ENCODE peak calls at places on chromosomes 16 and 17, in five cellular contexts. A is Karpas-422, N is thoracic aorta, H is spleen, F is fibroblast of lung. L is an unnamed sample.

GRCh38 chr16:9602201-9602600 is 510.8 kb downstream of the HAPSTR1 start:
- DNase-seq in A (no peak), N (no peak), H (no peak), F (no peak), L (no peak)

GRCh38 chr17:42246515-42246914 is 29.7 kb downstream of the STAT5B start:
- DNase-seq in A (no peak), N (no peak), H (no peak), F (peak; percentile 57), L (no peak)

GRCh38 chr16:81347425-81347824 is 32.7 kb downstream of the GAN start:
- DNase-seq in A (no peak), N (no peak), H (no peak), F (no peak), L (no peak)

GRCh38 chr17:58307468-58308172 is 21.0 kb downstream of the TSPOAP1 start:
- DNase-seq in A (no peak), N (no peak), H (no peak), F (no peak), L (no peak)

GRCh38 chr16:68000024-68000423 is 740 bp upstream of the DPEP2 start:
- DNase-seq in A (peak; percentile 84), N (no peak), H (no peak), F (no peak), L (no peak)

GRCh38 chr17:16439303-16439791 is 24.0 kb downstream of the TRPV2 start:
- DNase-seq in A (peak; percentile 55), N (no peak), H (no peak), F (peak; percentile 47), L (no peak)

GRCh38 chr16:81697321-81697885 is 81.7 kb upstream of the PLCG2 start:
- DNase-seq in A (peak; percentile 84), N (no peak), H (no peak), F (peak; percentile 54), L (peak; percentile 64)

GRCh38 chr16:55651841-55652824 is 3.7 kb upstream of the SLC6A2 start:
- DNase-seq in A (no peak), N (no peak), H (no peak), F (no peak), L (no peak)

GRCh38 chr17:51260960-51261958 is 913 bp downstream of the UTP18 start:
- DNase-seq in A (peak; percentile 93), N (no peak), H (peak; percentile 96), F (peak; percentile 40), L (peak; percentile 50)

GRCh38 chr17:56136316-56136715 is 17.0 kb upstream of the ANKFN1 start:
- DNase-seq in A (no peak), N (no peak), H (no peak), F (peak; percentile 52), L (no peak)

GRCh38 chr17:79931517-79932309 is 92.5 kb upstream of the CBX4 start:
- DNase-seq in A (no peak), N (no peak), H (no peak), F (peak; percentile 41), L (no peak)

GRCh38 chr17:13638855-13639458 is 37.2 kb upstream of the HS3ST3A1 start:
- DNase-seq in A (no peak), N (no peak), H (no peak), F (peak; percentile 60), L (no peak)

GRCh38 chr17:49162866-49163265 is 30.3 kb downstream of the B4GALNT2 start:
- DNase-seq in A (no peak), N (no peak), H (no peak), F (no peak), L (no peak)

GRCh38 chr16:57694556-57695377 is at the start of gene DRC7:
- DNase-seq in A (peak; percentile 69), N (no peak), H (peak; percentile 83), F (peak; percentile 41), L (peak; percentile 76)

DNA sequence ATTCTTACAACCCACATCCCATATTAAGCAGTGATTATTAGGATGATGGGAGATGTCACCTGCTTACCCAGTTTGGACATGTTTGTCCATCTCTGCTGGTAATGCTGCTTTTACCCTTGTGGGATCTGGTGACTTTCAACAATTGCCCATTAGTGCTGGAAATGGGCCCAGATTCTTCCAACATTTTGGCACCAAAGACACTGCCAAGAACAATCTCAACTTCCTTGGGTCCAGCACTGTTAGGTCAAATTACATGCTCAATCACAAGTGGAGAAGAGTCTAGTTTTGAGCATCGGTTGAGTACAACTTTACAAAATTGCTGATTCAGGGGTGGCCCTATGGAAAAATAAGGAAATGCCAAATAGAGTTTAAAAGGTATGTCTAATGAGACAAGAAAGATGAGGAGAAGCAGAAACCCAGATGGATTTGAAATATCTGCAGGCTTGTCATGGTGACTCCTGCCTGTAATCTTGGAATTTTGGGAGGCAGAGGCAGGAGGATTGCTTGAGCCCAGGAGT is 13.0 kb upstream of the ZFP3 start:
- DNase-seq in A (no peak), N (no peak), H (no peak), F (peak; percentile 16), L (no peak)
- H3K4me1 ChIP-seq in A (no peaks in the 10 kb centered on the region), N (no peaks in the 10 kb centered on the region), H (no peaks in the 10 kb centered on the region), F (no peaks in the 10 kb centered on the region), L (no peaks in the 10 kb centered on the region)

DNA sequence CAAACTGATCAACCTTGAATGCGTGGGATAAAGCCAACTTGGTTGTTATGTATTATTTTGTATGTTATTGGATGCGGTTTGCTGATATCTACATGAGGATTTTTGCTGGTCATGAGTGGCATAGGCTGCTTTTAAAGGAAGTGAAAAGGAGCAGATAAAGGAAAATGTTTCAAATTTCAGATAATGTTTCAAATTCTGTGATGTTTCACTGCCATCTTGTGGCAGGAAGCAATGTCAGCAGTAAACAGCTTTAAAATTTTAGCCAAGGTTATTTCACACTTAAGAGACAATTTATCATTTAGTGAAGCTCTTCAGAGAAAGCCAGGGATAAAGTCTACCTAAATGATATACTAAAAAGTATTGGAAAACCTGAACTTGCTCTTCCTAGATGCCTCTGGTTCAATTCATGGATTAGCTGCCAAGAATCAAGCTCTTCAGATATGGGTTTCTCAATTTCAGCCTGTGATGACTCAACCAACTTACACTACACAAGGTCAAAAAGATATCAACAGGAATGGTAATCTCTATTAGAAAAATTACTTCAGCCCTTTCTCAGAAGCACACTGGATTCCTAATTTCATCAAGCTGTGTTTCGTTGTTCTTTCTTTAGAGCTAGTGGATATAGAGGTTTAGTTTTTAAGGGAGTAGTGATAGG is 136.0 kb upstream of the C17orf78 start:
- DNase-seq in A (peak; percentile 62), N (no peak), H (no peak), F (peak; percentile 46), L (peak; percentile 39)
- H3K36me3 ChIP-seq in A (peaks cover 60% of the 10 kb centered on the region), N (peaks cover 18% of the 10 kb centered on the region), H (peaks cover 22% of the 10 kb centered on the region), F (peaks cover 7% of the 10 kb centered on the region), L (peaks cover 81% of the 10 kb centered on the region)

GRCh38 chr17:82240506-82241182 is 11.8 kb downstream of the SLC16A3 start:
- DNase-seq in A (no peak), N (no peak), H (peak; percentile 75), F (no peak), L (no peak)
- H3K4me1 ChIP-seq in A (no peaks in the 10 kb centered on the region), N (peaks cover 70% of the 10 kb centered on the region), H (peaks cover 65% of the 10 kb centered on the region), F (peaks cover 55% of the 10 kb centered on the region), L (no peaks in the 10 kb centered on the region)

DNA sequence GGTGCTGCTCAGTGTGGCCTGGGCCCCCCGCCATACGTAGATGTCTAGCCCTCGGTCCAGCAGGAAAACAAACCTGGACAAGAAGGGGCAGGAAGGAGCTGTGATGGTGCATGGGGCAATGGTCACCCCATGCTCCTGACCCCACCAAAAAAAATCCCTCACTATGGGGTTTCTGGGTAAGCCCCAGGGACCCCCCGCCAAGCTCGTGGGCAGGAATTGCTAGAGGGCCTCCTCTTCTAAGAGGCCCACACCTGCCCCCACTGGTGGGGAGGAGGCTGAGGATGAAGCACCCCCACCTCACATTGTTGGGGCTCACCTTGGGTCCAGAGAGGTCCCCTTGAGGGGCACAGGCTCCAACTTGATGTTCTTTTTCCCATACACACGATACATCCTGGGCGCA is 9.7 kb downstream of the FLII start:
- DNase-seq in A (no peak), N (no peak), H (no peak), F (no peak), L (no peak)
- H3K36me3 ChIP-seq in A (peaks cover 19% of the 10 kb centered on the region), N (peaks cover 81% of the 10 kb centered on the region), H (peaks cover 98% of the 10 kb centered on the region), F (peaks cover 65% of the 10 kb centered on the region), L (peaks cover 82% of the 10 kb centered on the region)